ENCODE peak calls at places on chromosomes 4 and X, in eight cellular contexts. A is HepG2, X is breast epithelium, L is endothelial cell of umbilical vein, P is GM23338, B is esophagus muscularis mucosa, K is HL-60, J is GM12878. M is an unnamed sample.

GRCh38 chr4:123478859-123479345 is 82.3 kb downstream of the SPRY1 start:
- DNase-seq in A (peak), X (no peak), L (no peak), P (no peak), B (no peak), K (no peak), J (no peak), M (no peak)

GRCh38 chrX:45894864-45895645 is 650.2 kb downstream of the ZNF674 start:
- DNase-seq in A (peak), X (no peak), L (no peak), P (no peak), B (no peak), K (no peak), J (no peak), M (no peak)

GRCh38 chr4:177769155-177769554 is 326.9 kb upstream of the AGA start:
- DNase-seq in A (no peak), X (no peak), L (no peak), P (no peak), B (no peak), K (no peak), J (no peak), M (no peak)

GRCh38 chrX:56805399-56805798 is 76.4 kb downstream of the NBDY start:
- DNase-seq in A (no peak), X (no peak), L (no peak), P (no peak), B (no peak), K (no peak), J (no peak), M (no peak)

GRCh38 chrX:112818114-112819012 is 22.3 kb downstream of the AMOT start:
- DNase-seq in A (no peak), X (no peak), L (no peak), P (peak), B (no peak), K (no peak), J (no peak), M (no peak)

GRCh38 chrX:119501511-119502148 is 33.4 kb downstream of the SLC25A5 start:
- DNase-seq in A (no peak), X (no peak), L (no peak), P (no peak), B (no peak), K (no peak), J (no peak), M (peak)

GRCh38 chr4:1833307-1834046 is 22.5 kb downstream of the LETM1 start:
- DNase-seq in A (no peak), X (no peak), L (no peak), P (no peak), B (no peak), K (no peak), J (no peak), M (no peak)

GRCh38 chr4:182854466-182854865 is 62.7 kb downstream of the DCTD start:
- DNase-seq in A (no peak), X (no peak), L (no peak), P (no peak), B (no peak), K (no peak), J (no peak), M (no peak)

GRCh38 chr4:109216085-109216696 is 86.3 kb downstream of the COL25A1 start:
- DNase-seq in A (no peak), X (no peak), L (no peak), P (no peak), B (no peak), K (no peak), J (no peak), M (no peak)

GRCh38 chr4:183563874-183564273 is 59.0 kb downstream of the ING2 start:
- DNase-seq in A (no peak), X (no peak), L (no peak), P (no peak), B (no peak), K (no peak), J (no peak), M (no peak)

GRCh38 chr4:25376754-25377571 is at the start of gene ANAPC4:
- DNase-seq in A (peak), X (peak), L (peak), P (peak), B (peak), K (peak), J (peak), M (peak)

GRCh38 chr4:25377572-25377882 is 464 bp downstream of the ANAPC4 start:
- DNase-seq in A (no peak), X (no peak), L (peak), P (no peak), B (no peak), K (no peak), J (no peak), M (no peak)

GRCh38 chr4:25378130-25378743 is 1.2 kb downstream of the ANAPC4 start:
- DNase-seq in A (no peak), X (no peak), L (no peak), P (peak), B (no peak), K (no peak), J (no peak), M (no peak)

GRCh38 chr4:25379591-25379990 is 2.5 kb downstream of the ANAPC4 start:
- DNase-seq in A (no peak), X (no peak), L (no peak), P (no peak), B (no peak), K (no peak), J (no peak), M (no peak)
- H3K4me3 ChIP-seq in A (no peak), X (no peak), L (no peak), P (no peak), B (no peak), K (no peak), J (peak), M (no peak)

GRCh38 chrX:13742397-13743176 is 8.0 kb downstream of the OFD1 start:
- DNase-seq in A (peak), X (no peak), L (no peak), P (peak), B (no peak), K (no peak), J (peak), M (no peak)
- TF ChIP-seq CTCF in A (no peak), X (no peak), L (no peak), P (no peak), B (no peak), K (no peak), J (no peak), M (no peak)

DNA sequence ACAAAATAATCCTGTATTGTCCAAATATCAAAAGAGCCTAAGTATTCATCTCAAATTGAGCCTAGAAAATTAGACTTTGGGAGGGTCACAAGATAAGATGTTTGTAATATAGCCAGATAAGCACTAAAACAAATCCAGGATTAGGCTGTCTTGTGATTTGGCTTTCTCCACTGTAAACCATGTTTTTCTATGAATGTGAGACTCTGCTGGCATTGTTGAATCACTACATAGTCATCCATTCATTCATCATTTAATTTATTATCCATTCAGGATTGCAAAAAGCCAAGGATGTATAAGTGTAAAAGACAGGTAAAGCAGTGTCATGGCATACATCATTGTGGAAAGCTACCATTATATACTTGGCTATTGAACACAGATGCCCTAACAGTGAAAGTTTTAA is 148.0 kb downstream of the GRID2 start:
- DNase-seq in A (no peak), X (no peak), L (no peak), P (no peak), B (no peak), K (no peak), J (no peak), M (no peak)
- TF ChIP-seq POLR2AphosphoS5 in A (no peak), X (no peak), L (no peak), P (no peak), B (no peak), K (no peak), J (no peak), M (no peak)

DNA sequence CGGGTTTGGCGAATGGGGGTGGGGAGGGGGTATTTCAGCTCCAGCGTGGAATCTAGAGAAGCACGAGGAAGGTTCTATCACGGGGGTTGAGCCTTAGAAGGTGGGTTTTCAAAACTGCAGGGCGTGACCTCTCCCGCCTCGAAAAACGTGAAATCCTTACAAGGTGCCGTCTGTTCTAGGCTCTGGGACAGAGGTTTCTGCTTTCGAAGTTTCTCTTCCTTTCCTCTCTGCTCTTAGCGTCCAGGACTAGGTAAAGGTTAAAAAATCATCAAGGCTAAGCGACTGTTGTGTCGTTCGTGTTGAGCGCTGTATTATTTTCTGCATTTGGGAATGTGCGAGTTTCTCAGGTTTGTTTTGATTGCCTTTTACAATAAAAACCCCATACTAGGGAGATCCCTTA is 1.1 kb downstream of the FHL1 start:
- DNase-seq in A (no peak), X (no peak), L (no peak), P (peak), B (no peak), K (no peak), J (no peak), M (no peak)
- H3K4me3 ChIP-seq in A (no peak), X (peak), L (no peak), P (peak), B (peak), K (no peak), J (no peak), M (peak)

GRCh38 chr4:94451669-94452475 is at the start of gene PDLIM5:
- DNase-seq in A (peak), X (peak), L (peak), P (peak), B (peak), K (peak), J (peak), M (peak)
- TF ChIP-seq CTCF in A (peak), X (no peak), L (no peak), P (no peak), B (peak), K (no peak), J (no peak), M (no peak)

DNA sequence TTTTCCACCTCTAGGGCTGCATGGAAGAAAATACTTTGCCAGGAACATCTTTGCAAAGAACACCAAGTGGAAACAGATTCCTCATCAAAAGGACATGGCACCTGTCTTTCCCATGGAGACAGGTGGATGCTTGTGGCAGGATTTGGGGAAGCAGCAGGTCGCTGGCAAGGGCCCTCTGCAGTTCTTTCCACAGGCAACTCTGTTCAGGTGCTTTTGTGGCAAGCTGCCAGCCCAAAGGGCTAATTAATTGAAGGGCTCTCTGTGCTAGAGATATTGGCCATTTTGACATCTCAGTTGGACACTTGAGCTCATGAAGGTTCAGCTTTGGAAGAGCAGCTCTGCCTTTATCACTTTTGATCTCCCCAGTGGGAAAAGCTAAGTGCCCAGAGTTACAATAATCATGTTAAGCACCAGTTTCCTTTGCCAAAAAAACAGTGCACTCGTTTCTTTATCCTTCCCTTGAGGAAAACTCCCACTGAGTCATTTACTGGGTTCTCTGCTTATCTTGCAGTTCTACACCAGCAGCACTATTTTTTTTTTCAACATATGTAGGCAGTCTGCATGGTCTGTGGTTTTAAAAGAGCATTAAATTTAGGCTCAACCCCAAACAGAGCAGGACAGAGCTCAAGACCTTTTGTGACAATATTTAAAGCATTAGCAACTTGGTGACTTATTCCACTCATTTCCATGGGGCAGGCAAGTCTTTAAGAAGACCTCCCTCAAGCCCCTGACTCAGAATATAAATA is 336.4 kb upstream of the RASGEF1B start:
- DNase-seq in A (no peak), X (no peak), L (no peak), P (no peak), B (no peak), K (no peak), J (no peak), M (no peak)
- TF ChIP-seq POLR2AphosphoS5 in A (no peak), X (no peak), L (no peak), P (no peak), B (no peak), K (no peak), J (no peak), M (no peak)

GRCh38 chr4:3250956-3251690 is 2.2 kb downstream of the MSANTD1 start:
- DNase-seq in A (no peak), X (no peak), L (no peak), P (peak), B (no peak), K (no peak), J (no peak), M (peak)
- H3K4me3 ChIP-seq in A (peak), X (no peak), L (no peak), P (no peak), B (no peak), K (no peak), J (no peak), M (no peak)

GRCh38 chr4:10893417-10893816 is 208.8 kb upstream of the CLNK start:
- DNase-seq in A (no peak), X (no peak), L (no peak), P (peak), B (no peak), K (no peak), J (peak), M (no peak)
- TF ChIP-seq CTCF in A (no peak), X (no peak), L (no peak), P (peak), B (no peak), K (peak), J (peak), M (no peak)